ENCODE peak calls at places on chromosomes 16 and 17, in nine cellular contexts. X, N, Q, L, G, S, W, T and C are unnamed samples.

GRCh38 chr17:77618173-77618572 is 340.3 kb upstream of the TNRC6C start:
- DNase-seq in X (no peak), N (no peak), Q (no peak), L (no peak), G (no peak), S (no peak), W (no peak), T (no peak), C (no peak)

GRCh38 chr17:47966079-47966519 is 4.8 kb upstream of the CDK5RAP3 start:
- DNase-seq in X (no peak), N (peak), Q (no peak), L (peak), G (no peak), S (no peak), W (no peak), T (no peak), C (no peak)

GRCh38 chr16:57071840-57072541 is 20.4 kb upstream of the CPNE2 start:
- DNase-seq in X (no peak), N (peak), Q (no peak), L (peak), G (no peak), S (no peak), W (no peak), T (no peak), C (no peak)

GRCh38 chr17:30263552-30264333 is 28.0 kb downstream of the BLMH start:
- DNase-seq in X (no peak), N (peak), Q (no peak), L (peak), G (no peak), S (no peak), W (no peak), T (no peak), C (no peak)

GRCh38 chr17:7997186-7997585 is 5.2 kb upstream of the GUCY2D start:
- DNase-seq in X (no peak), N (peak), Q (no peak), L (peak), G (peak), S (peak), W (no peak), T (no peak), C (no peak)

GRCh38 chr17:924711-925480 is 54.7 kb downstream of the NXN start:
- DNase-seq in X (no peak), N (no peak), Q (no peak), L (no peak), G (no peak), S (no peak), W (no peak), T (no peak), C (no peak)

GRCh38 chr16:66355526-66355925 is 11.0 kb upstream of the CDH5 start:
- DNase-seq in X (no peak), N (no peak), Q (no peak), L (no peak), G (no peak), S (no peak), W (no peak), T (no peak), C (no peak)

GRCh38 chr17:7838291-7839075 is 4.5 kb downstream of the KDM6B start:
- DNase-seq in X (no peak), N (peak), Q (no peak), L (peak), G (peak), S (peak), W (no peak), T (no peak), C (peak)

GRCh38 chr17:16342979-16343378 is 10.3 kb downstream of the CENPV start:
- DNase-seq in X (no peak), N (peak), Q (no peak), L (no peak), G (no peak), S (no peak), W (no peak), T (no peak), C (no peak)

GRCh38 chr17:4658478-4659305 is 17.2 kb upstream of the ALOX15 start:
- DNase-seq in X (no peak), N (peak), Q (peak), L (no peak), G (no peak), S (no peak), W (no peak), T (peak), C (no peak)

GRCh38 chr17:45316271-45317112 is at the start of gene MAP3K14:
- DNase-seq in X (peak), N (peak), Q (peak), L (peak), G (peak), S (no peak), W (peak), T (no peak), C (peak)

GRCh38 chr17:79619196-79619595 is 8.3 kb upstream of the RBFOX3 start:
- DNase-seq in X (no peak), N (no peak), Q (no peak), L (no peak), G (no peak), S (no peak), W (no peak), T (no peak), C (no peak)

GRCh38 chr16:23785842-23786241 is 31.0 kb downstream of the CHP2 start:
- DNase-seq in X (no peak), N (no peak), Q (no peak), L (no peak), G (no peak), S (no peak), W (no peak), T (no peak), C (no peak)

GRCh38 chr16:46859719-46860152 is 24.4 kb upstream of the GPT2 start:
- DNase-seq in X (no peak), N (peak), Q (no peak), L (peak), G (no peak), S (no peak), W (no peak), T (no peak), C (no peak)

GRCh38 chr17:27608330-27609230 is 22.4 kb upstream of the LGALS9 start:
- DNase-seq in X (no peak), N (no peak), Q (no peak), L (no peak), G (no peak), S (no peak), W (no peak), T (no peak), C (no peak)

GRCh38 chr16:24939224-24939623 is 75.9 kb downstream of the ARHGAP17 start:
- DNase-seq in X (no peak), N (no peak), Q (no peak), L (no peak), G (no peak), S (no peak), W (no peak), T (no peak), C (no peak)

GRCh38 chr17:39736319-39737165 is 1.2 kb upstream of the GRB7 start:
- DNase-seq in X (no peak), N (no peak), Q (no peak), L (peak), G (no peak), S (no peak), W (no peak), T (no peak), C (no peak)

GRCh38 chr17:81046770-81047359 is 11.9 kb downstream of the BAIAP2 start:
- DNase-seq in X (no peak), N (no peak), Q (no peak), L (no peak), G (no peak), S (no peak), W (no peak), T (no peak), C (no peak)

GRCh38 chr16:23398987-23399805 is 53.8 kb downstream of the COG7 start:
- DNase-seq in X (no peak), N (peak), Q (no peak), L (no peak), G (no peak), S (no peak), W (no peak), T (no peak), C (peak)

GRCh38 chr17:45147102-45147580 is 1.1 kb upstream of the HEXIM1 start:
- DNase-seq in X (no peak), N (no peak), Q (no peak), L (no peak), G (peak), S (peak), W (no peak), T (no peak), C (no peak)

GRCh38 chr16:50289950-50290764 is 23.8 kb downstream of the ADCY7 start:
- DNase-seq in X (no peak), N (no peak), Q (no peak), L (no peak), G (no peak), S (no peak), W (no peak), T (no peak), C (no peak)

GRCh38 chr17:10968007-10968406 is 130.1 kb upstream of the PIRT start:
- DNase-seq in X (no peak), N (no peak), Q (no peak), L (no peak), G (no peak), S (no peak), W (no peak), T (no peak), C (no peak)

GRCh38 chr16:68346892-68347480 is 36.2 kb downstream of the PRMT7 start:
- DNase-seq in X (no peak), N (no peak), Q (no peak), L (no peak), G (no peak), S (no peak), W (no peak), T (no peak), C (no peak)

GRCh38 chr17:13362341-13363122 is 239.2 kb downstream of the HS3ST3A1 start:
- DNase-seq in X (no peak), N (no peak), Q (no peak), L (no peak), G (no peak), S (no peak), W (no peak), T (no peak), C (peak)

GRCh38 chr16:51382215-51382614 is 231.1 kb upstream of the SALL1 start:
- DNase-seq in X (no peak), N (no peak), Q (no peak), L (no peak), G (no peak), S (no peak), W (no peak), T (no peak), C (no peak)

GRCh38 chr16:10729649-10730048 is 14.0 kb upstream of the NUBP1 start:
- DNase-seq in X (no peak), N (peak), Q (no peak), L (peak), G (no peak), S (peak), W (no peak), T (no peak), C (no peak)

GRCh38 chr17:50511058-50511457 is 2.8 kb downstream of the MYCBPAP start:
- DNase-seq in X (no peak), N (no peak), Q (no peak), L (no peak), G (no peak), S (no peak), W (no peak), T (peak), C (no peak)

GRCh38 chr16:67530013-67530939 is 1.6 kb downstream of the RIPOR1 start:
- DNase-seq in X (no peak), N (peak), Q (peak), L (no peak), G (no peak), S (no peak), W (no peak), T (no peak), C (peak)

GRCh38 chr16:726438-727290 is at the start of the genes CCDC78 and HAGHL:
- DNase-seq in X (no peak), N (peak), Q (peak), L (no peak), G (peak), S (no peak), W (peak), T (peak), C (peak)